ENCODE peak calls at places on chromosomes 7 and 10, in six cellular contexts. Z is tibial nerve, S is PC-3, K is neuronal stem cell, E is lower lobe of right lung, J is HepG2. Q is an unnamed sample. For H3K9me3 and H3K4me1, the result is how much of the 10 kb centered on the place peaks cover.

GRCh38 chr7:27435461-27435860 is 192.9 kb downstream of the EVX1 start:
- DNase-seq in Z (no peak), S (peak), K (no peak), E (no peak), J (no peak), Q (peak)

GRCh38 chr7:151012921-151013347 is 11.4 kb downstream of the ATG9B start:
- DNase-seq in Z (no peak), S (peak), K (no peak), E (no peak), J (peak), Q (no peak)

GRCh38 chr10:29067161-29067560 is 221.7 kb upstream of the LYZL1 start:
- DNase-seq in Z (no peak), S (no peak), K (no peak), E (no peak), J (no peak), Q (no peak)

GRCh38 chr10:17918187-17918903 is 33.4 kb upstream of the SLC39A12 start:
- DNase-seq in Z (no peak), S (no peak), K (no peak), E (no peak), J (no peak), Q (no peak)

GRCh38 chr10:115503546-115503945 is 410.4 kb downstream of the ATRNL1 start:
- DNase-seq in Z (no peak), S (peak), K (no peak), E (no peak), J (no peak), Q (no peak)

GRCh38 chr10:20627918-20628499 is 269.1 kb downstream of the NEBL start:
- DNase-seq in Z (no peak), S (no peak), K (no peak), E (no peak), J (no peak), Q (no peak)

GRCh38 chr10:71742301-71743098 is 22.9 kb upstream of the C10orf105 start:
- DNase-seq in Z (no peak), S (no peak), K (no peak), E (no peak), J (no peak), Q (no peak)

GRCh38 chr10:75542902-75543301 is 111.5 kb downstream of the LRMDA start:
- DNase-seq in Z (peak), S (no peak), K (no peak), E (no peak), J (no peak), Q (no peak)

GRCh38 chr10:74991435-74991834 is 120.0 kb upstream of the SAMD8 start:
- DNase-seq in Z (no peak), S (peak), K (no peak), E (no peak), J (peak), Q (no peak)

GRCh38 chr7:43619213-43620012 is 36.5 kb downstream of the STK17A start:
- DNase-seq in Z (no peak), S (peak), K (no peak), E (no peak), J (no peak), Q (no peak)

GRCh38 chr7:50631100-50631499 is 65.9 kb upstream of the DDC start:
- DNase-seq in Z (no peak), S (no peak), K (no peak), E (no peak), J (no peak), Q (no peak)

GRCh38 chr10:89042547-89042946 is 51.9 kb downstream of the FAS start:
- DNase-seq in Z (no peak), S (peak), K (no peak), E (no peak), J (no peak), Q (no peak)

GRCh38 chr10:97179731-97180366 is 5.9 kb downstream of the SLIT1 start:
- DNase-seq in Z (no peak), S (no peak), K (peak), E (no peak), J (peak), Q (no peak)

GRCh38 chr10:81876253-81876731 is 1.3 kb downstream of the NRG3 start:
- DNase-seq in Z (no peak), S (no peak), K (peak), E (no peak), J (no peak), Q (no peak)

GRCh38 chr10:47262606-47263295 is 37.2 kb upstream of the GDF10 start:
- DNase-seq in Z (no peak), S (no peak), K (no peak), E (no peak), J (peak), Q (no peak)

GRCh38 chr10:97823734-97824133 is 25.9 kb upstream of the GOLGA7B start:
- DNase-seq in Z (no peak), S (no peak), K (no peak), E (no peak), J (no peak), Q (no peak)

GRCh38 chr10:108241166-108241565 is 1076.7 kb upstream of the SORCS1 start:
- DNase-seq in Z (no peak), S (no peak), K (peak), E (no peak), J (no peak), Q (no peak)

GRCh38 chr10:46224414-46224682 is 62.4 kb upstream of the ANTXRL start:
- DNase-seq in Z (no peak), S (no peak), K (no peak), E (no peak), J (no peak), Q (no peak)

GRCh38 chr10:72069751-72070501 is 18.4 kb downstream of the SPOCK2 start:
- DNase-seq in Z (no peak), S (no peak), K (no peak), E (peak), J (no peak), Q (no peak)

GRCh38 chr7:99406557-99406956 is 1.8 kb downstream of the PDAP1 start:
- DNase-seq in Z (no peak), S (no peak), K (no peak), E (no peak), J (no peak), Q (no peak)

GRCh38 chr10:77290528-77291155 is 347.0 kb downstream of the KCNMA1 start:
- DNase-seq in Z (no peak), S (peak), K (no peak), E (no peak), J (no peak), Q (no peak)

GRCh38 chr7:50792342-50793114 is 9.8 kb upstream of the GRB10 start:
- DNase-seq in Z (no peak), S (peak), K (no peak), E (peak), J (no peak), Q (no peak)

GRCh38 chr10:129307141-129307540 is 159.9 kb upstream of the MGMT start:
- DNase-seq in Z (no peak), S (no peak), K (no peak), E (no peak), J (peak), Q (no peak)

GRCh38 chr7:27182285-27182827 is 2.7 kb downstream of the HOXA11 start:
- DNase-seq in Z (no peak), S (peak), K (no peak), E (no peak), J (no peak), Q (no peak)

GRCh38 chr7:98921608-98922372 is 43.5 kb downstream of the TRRAP start:
- DNase-seq in Z (no peak), S (no peak), K (no peak), E (no peak), J (peak), Q (no peak)

GRCh38 chr7:45998506-45998905 is 77.4 kb upstream of the IGFBP3 start:
- DNase-seq in Z (no peak), S (no peak), K (no peak), E (no peak), J (no peak), Q (no peak)

GRCh38 chr7:46000513-46000912 is 79.4 kb upstream of the IGFBP3 start:
- DNase-seq in Z (no peak), S (no peak), K (no peak), E (no peak), J (no peak), Q (no peak)

GRCh38 chr7:46003161-46003560 is 82.1 kb upstream of the IGFBP3 start:
- DNase-seq in Z (no peak), S (peak), K (no peak), E (no peak), J (no peak), Q (peak)

GRCh38 chr7:46003896-46004875 is 83.1 kb upstream of the IGFBP3 start:
- DNase-seq in Z (no peak), S (peak), K (no peak), E (no peak), J (no peak), Q (no peak)

DNA sequence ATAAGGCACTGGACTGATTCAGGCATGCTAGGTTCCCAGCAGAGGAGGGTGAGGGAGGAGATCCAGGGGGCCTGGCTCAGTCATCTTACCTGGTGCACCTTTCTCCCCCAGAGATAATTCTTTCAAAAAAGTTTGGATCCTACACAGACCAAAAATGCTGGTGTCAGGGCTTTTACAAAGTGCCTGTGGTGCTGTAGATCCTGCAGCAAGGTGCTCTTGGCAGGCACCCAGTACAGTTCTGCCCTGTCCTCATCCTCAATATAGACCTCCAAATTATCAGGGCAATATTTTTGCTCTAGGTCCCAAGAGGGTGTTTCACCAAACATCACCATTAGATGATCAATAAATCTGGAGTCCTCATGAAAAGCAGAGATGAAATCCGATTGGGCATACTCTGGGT is 78.5 kb upstream of the IGFBP3 start:
- DNase-seq in Z (no peak), S (no peak), K (no peak), E (no peak), J (no peak), Q (peak)
- H3K9me3 ChIP-seq in Z (under half), S (under half), K (under half), E (under half), J (under half), Q (under half)

DNA sequence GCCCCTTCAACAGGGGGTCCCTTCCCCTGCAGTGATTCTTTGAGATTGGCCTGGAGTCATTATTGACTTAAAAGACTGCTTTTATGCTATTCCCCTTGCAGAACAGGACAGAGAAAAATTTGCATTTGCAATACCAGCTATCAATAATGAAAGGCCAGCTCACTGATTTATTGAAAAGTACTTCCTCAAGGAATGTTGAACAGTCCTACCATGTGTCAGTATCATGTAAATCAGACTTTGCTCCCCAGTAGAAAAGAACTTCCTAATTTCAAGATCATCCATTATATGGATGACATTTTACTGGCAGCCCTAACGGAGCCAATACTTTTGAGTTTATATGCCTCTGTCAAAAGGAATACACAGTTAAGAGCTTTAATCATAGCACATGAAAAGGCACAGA is 29.7 kb upstream of the ABCA13 start:
- DNase-seq in Z (no peak), S (no peak), K (no peak), E (no peak), J (no peak), Q (no peak)
- H3K4me1 ChIP-seq in Z (under half), S (under half), K (under half), E (under half), J (half or more), Q (under half)

GRCh38 chr7:142583424-142583823 is 165.8 kb upstream of the PRSS1 start:
- DNase-seq in Z (no peak), S (peak), K (no peak), E (no peak), J (no peak), Q (no peak)

GRCh38 chr7:142584765-142585164 is 164.5 kb upstream of the PRSS1 start:
- DNase-seq in Z (no peak), S (no peak), K (no peak), E (no peak), J (no peak), Q (no peak)

GRCh38 chr7:142582351-142582750 is 166.9 kb upstream of the PRSS1 start:
- DNase-seq in Z (no peak), S (no peak), K (no peak), E (no peak), J (no peak), Q (no peak)

GRCh38 chr7:142581341-142581740 is 167.9 kb upstream of the PRSS1 start:
- DNase-seq in Z (no peak), S (peak), K (no peak), E (peak), J (no peak), Q (no peak)

GRCh38 chr7:142579946-142580345 is 169.3 kb upstream of the PRSS1 start:
- DNase-seq in Z (no peak), S (no peak), K (no peak), E (no peak), J (no peak), Q (no peak)
- H3K9me3 ChIP-seq in Z (under half), S (under half), K (under half), E (under half), J (under half), Q (under half)

DNA sequence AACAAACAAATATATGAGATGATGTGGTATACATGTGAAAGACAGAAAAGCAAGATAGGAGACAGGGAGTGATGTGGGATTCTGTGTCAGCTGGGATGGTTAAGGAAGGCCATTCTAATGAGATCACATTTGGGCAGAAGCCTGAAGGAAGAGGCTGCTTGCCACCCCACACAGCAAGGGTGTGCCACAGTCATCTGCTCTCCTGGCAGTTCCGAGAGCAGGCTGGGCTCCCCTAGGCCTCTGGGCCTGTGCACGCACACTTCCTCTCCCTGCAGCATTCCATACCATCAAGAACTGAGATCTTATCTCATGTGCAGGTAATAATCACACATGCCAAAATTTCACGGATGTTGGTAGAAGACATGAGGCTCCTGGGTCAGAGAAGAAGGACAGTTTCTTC is 43.1 kb downstream of the SYPL1 start:
- DNase-seq in Z (no peak), S (peak), K (no peak), E (no peak), J (no peak), Q (peak)
- H3K4me1 ChIP-seq in Z (under half), S (half or more), K (under half), E (half or more), J (half or more), Q (half or more)

GRCh38 chr10:43649149-43649523 is 455 bp upstream of the ZNF32 start:
- DNase-seq in Z (no peak), S (no peak), K (no peak), E (no peak), J (no peak), Q (no peak)

GRCh38 chr10:43645866-43646265 is 2.8 kb downstream of the ZNF32 start:
- DNase-seq in Z (no peak), S (no peak), K (no peak), E (no peak), J (no peak), Q (no peak)

GRCh38 chr10:43648083-43648391 is 644 bp downstream of the ZNF32 start:
- DNase-seq in Z (no peak), S (no peak), K (no peak), E (no peak), J (no peak), Q (no peak)

GRCh38 chr10:43648392-43649148 is at the start of gene ZNF32:
- DNase-seq in Z (peak), S (peak), K (peak), E (peak), J (peak), Q (no peak)

GRCh38 chr10:43647576-43647975 is 1.1 kb downstream of the ZNF32 start:
- DNase-seq in Z (no peak), S (no peak), K (no peak), E (no peak), J (peak), Q (no peak)
- H3K9me3 ChIP-seq in Z (under half), S (under half), K (half or more), E (under half), J (under half), Q (under half)

GRCh38 chr10:48273741-48274140 is 755 bp downstream of the FRMPD2 start:
- DNase-seq in Z (no peak), S (peak), K (no peak), E (no peak), J (no peak), Q (no peak)

GRCh38 chr10:48279081-48279751 is 4.7 kb upstream of the FRMPD2 start:
- DNase-seq in Z (no peak), S (no peak), K (no peak), E (no peak), J (no peak), Q (peak)

GRCh38 chr10:48275743-48276142 is 1.2 kb upstream of the FRMPD2 start:
- DNase-seq in Z (no peak), S (no peak), K (no peak), E (no peak), J (no peak), Q (no peak)

GRCh38 chr10:48274636-48275035 is at the start of gene FRMPD2:
- DNase-seq in Z (no peak), S (no peak), K (peak), E (no peak), J (no peak), Q (peak)

GRCh38 chr10:48277093-48277492 is 2.6 kb upstream of the FRMPD2 start:
- DNase-seq in Z (no peak), S (no peak), K (no peak), E (no peak), J (no peak), Q (no peak)
- H3K4me1 ChIP-seq in Z (under half), S (under half), K (under half), E (under half), J (under half), Q (under half)

GRCh38 chr10:131698986-131699385 is 201.8 kb upstream of the PPP2R2D start:
- DNase-seq in Z (no peak), S (no peak), K (no peak), E (no peak), J (no peak), Q (no peak)
- H3K9me3 ChIP-seq in Z (under half), S (under half), K (under half), E (under half), J (under half), Q (under half)

DNA sequence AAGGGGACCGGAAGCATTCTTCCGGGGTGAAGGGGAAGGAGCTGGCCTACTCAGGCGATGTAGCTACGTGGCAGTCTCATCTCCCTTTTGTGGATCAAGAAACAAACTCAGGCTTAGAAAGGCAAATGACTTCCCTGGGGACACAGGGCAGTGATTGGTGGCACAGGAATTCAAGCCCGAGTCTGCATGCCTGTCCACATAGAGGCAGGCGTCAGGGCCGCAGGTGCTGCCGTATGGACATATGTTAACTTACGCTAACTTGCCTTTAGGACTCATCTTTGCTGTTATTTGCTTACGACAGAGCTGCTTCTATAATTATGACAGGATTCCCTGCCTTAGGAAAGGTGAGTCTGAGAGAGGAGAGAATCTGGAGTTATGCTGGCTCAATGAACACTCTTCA is 42.3 kb upstream of the KLF6 start:
- DNase-seq in Z (no peak), S (no peak), K (no peak), E (no peak), J (no peak), Q (no peak)
- H3K4me1 ChIP-seq in Z (under half), S (under half), K (under half), E (under half), J (half or more), Q (under half)